ENCODE peak calls at places on chromosomes 1 and 21, in five cellular contexts. One of them, this sample, is unnamed.

GRCh38 chr1:102191723-102192122 is 195.0 kb upstream of the OLFM3 start:
- DNase-seq in HEK293T: peak
- DNase-seq in D341Med: peak
- DNase-seq in Daoy: no peak
- DNase-seq in hippocampal formation: no peak
- DNase-seq in this sample: peak

GRCh38 chr1:205775015-205775716 is at the start of gene RAB29:
- DNase-seq in Daoy: peak
- DNase-seq in D341Med: peak
- DNase-seq in hippocampal formation: peak
- DNase-seq in HEK293T: peak
- DNase-seq in this sample: peak

GRCh38 chr1:52702886-52703787 is 5.0 kb upstream of the COA7 start:
- DNase-seq in Daoy: peak
- DNase-seq in HEK293T: peak
- DNase-seq in D341Med: peak
- DNase-seq in hippocampal formation: peak
- DNase-seq in this sample: peak

GRCh38 chr1:93964777-93965200 is 55.6 kb upstream of the GCLM start:
- DNase-seq in Daoy: peak
- DNase-seq in hippocampal formation: no peak
- DNase-seq in D341Med: no peak
- DNase-seq in HEK293T: no peak
- DNase-seq in this sample: no peak

GRCh38 chr1:116916533-116917460 is 7.1 kb downstream of the PTGFRN start:
- DNase-seq in D341Med: no peak
- DNase-seq in HEK293T: no peak
- DNase-seq in hippocampal formation: no peak
- DNase-seq in Daoy: no peak
- DNase-seq in this sample: no peak

GRCh38 chr1:55213885-55214213 is 1.3 kb downstream of the USP24 start:
- DNase-seq in hippocampal formation: no peak
- DNase-seq in HEK293T: no peak
- DNase-seq in D341Med: peak
- DNase-seq in Daoy: no peak
- DNase-seq in this sample: no peak

GRCh38 chr1:19113362-19114092 is 96.5 kb downstream of the UBR4 start:
- DNase-seq in hippocampal formation: no peak
- DNase-seq in D341Med: peak
- DNase-seq in HEK293T: peak
- DNase-seq in Daoy: peak
- DNase-seq in this sample: peak

GRCh38 chr1:218384576-218384975 is 39.4 kb downstream of the TGFB2 start:
- DNase-seq in hippocampal formation: no peak
- DNase-seq in D341Med: no peak
- DNase-seq in HEK293T: no peak
- DNase-seq in Daoy: peak
- DNase-seq in this sample: no peak

GRCh38 chr21:44943686-44944550 is 4.1 kb downstream of the SLX9 start:
- DNase-seq in HEK293T: no peak
- DNase-seq in hippocampal formation: no peak
- DNase-seq in D341Med: no peak
- DNase-seq in Daoy: no peak
- DNase-seq in this sample: no peak

GRCh38 chr1:119816407-119816806 is 5.1 kb upstream of the REG4 start:
- DNase-seq in D341Med: no peak
- DNase-seq in HEK293T: no peak
- DNase-seq in hippocampal formation: no peak
- DNase-seq in Daoy: peak
- DNase-seq in this sample: peak

GRCh38 chr1:100077525-100077924 is 55.2 kb downstream of the SASS6 start:
- DNase-seq in HEK293T: no peak
- DNase-seq in hippocampal formation: no peak
- DNase-seq in Daoy: no peak
- DNase-seq in D341Med: no peak
- DNase-seq in this sample: peak

GRCh38 chr1:177959793-177960515 is 9.9 kb downstream of the SEC16B start:
- DNase-seq in hippocampal formation: no peak
- DNase-seq in D341Med: no peak
- DNase-seq in HEK293T: peak
- DNase-seq in Daoy: no peak
- DNase-seq in this sample: peak

GRCh38 chr1:201505505-201505893 is 1.4 kb downstream of the CSRP1 start:
- DNase-seq in HEK293T: no peak
- DNase-seq in hippocampal formation: no peak
- DNase-seq in Daoy: peak
- DNase-seq in D341Med: no peak
- DNase-seq in this sample: peak

GRCh38 chr1:248730507-248731335 is 24.8 kb downstream of the LYPD8 start:
- DNase-seq in HEK293T: no peak
- DNase-seq in hippocampal formation: no peak
- DNase-seq in Daoy: peak
- DNase-seq in D341Med: no peak
- DNase-seq in this sample: no peak

GRCh38 chr1:203871114-203871875 is 9.9 kb downstream of the SNRPE start:
- DNase-seq in D341Med: peak
- DNase-seq in hippocampal formation: peak
- DNase-seq in Daoy: peak
- DNase-seq in HEK293T: peak
- DNase-seq in this sample: peak

This sample was measured in A673.